ENCODE peak calls at places on chromosome 12, in ten cellular contexts. H, T, Y, D, P, L, A, C, F and U are unnamed samples.
A peak's percentile ranks its signal among the peaks of the same experiment; 100 is the strongest.

GRCh38 chr12:22100952-22101748 is 55.1 kb downstream of the CMAS start:
- DNase-seq in A (peak; percentile 46), T (peak; percentile 10), D (peak; percentile 69), P (no peak), L (peak; percentile 78), H (peak; percentile 50), Y (peak; percentile 32), C (peak; percentile 79), F (peak; percentile 15), U (peak; percentile 54)

GRCh38 chr12:121295123-121295745 is 1.3 kb downstream of the CAMKK2 start:
- DNase-seq in T (no peak), A (peak; percentile 28), C (peak; percentile 46), H (peak; percentile 17), Y (no peak), P (no peak), F (no peak), L (no peak), D (peak; percentile 5), U (no peak)

GRCh38 chr12:67797316-67797741 is 148.8 kb downstream of the DYRK2 start:
- DNase-seq in F (no peak), A (no peak), T (no peak), P (peak; percentile 61), C (no peak), Y (no peak), D (no peak), L (peak; percentile 32), H (no peak), U (no peak)

GRCh38 chr12:51217133-51217967 is 512 bp downstream of the POU6F1 start:
- DNase-seq in P (peak; percentile 63), C (peak; percentile 73), T (peak; percentile 45), F (no peak), Y (peak; percentile 61), H (peak; percentile 49), A (no peak), D (peak; percentile 66), L (peak; percentile 35), U (peak; percentile 52)

GRCh38 chr12:93772003-93772402 is 94.8 kb downstream of the CRADD start:
- DNase-seq in L (no peak), F (no peak), C (no peak), D (no peak), H (no peak), A (no peak), Y (no peak), P (no peak), T (no peak), U (no peak)

GRCh38 chr12:79883216-79883615 is 51.7 kb downstream of the PPP1R12A start:
- DNase-seq in T (no peak), F (no peak), A (peak; percentile 64), L (no peak), H (no peak), P (no peak), D (no peak), Y (no peak), C (no peak), U (no peak)

GRCh38 chr12:38556647-38557046 is 240.1 kb downstream of the ALG10B start:
- DNase-seq in T (no peak), D (no peak), A (no peak), P (no peak), H (no peak), Y (no peak), L (no peak), F (no peak), C (no peak), U (no peak)

GRCh38 chr12:96094201-96094600 is 58.8 kb upstream of the LTA4H start:
- DNase-seq in C (peak; percentile 79), H (peak; percentile 38), P (no peak), D (no peak), Y (no peak), F (no peak), L (no peak), T (no peak), A (peak; percentile 88), U (no peak)

GRCh38 chr12:30925607-30926242 is 823 bp upstream of the TSPAN11 start:
- DNase-seq in D (no peak), A (no peak), L (no peak), T (no peak), Y (no peak), P (no peak), F (no peak), H (no peak), C (peak; percentile 37), U (no peak)

DNA sequence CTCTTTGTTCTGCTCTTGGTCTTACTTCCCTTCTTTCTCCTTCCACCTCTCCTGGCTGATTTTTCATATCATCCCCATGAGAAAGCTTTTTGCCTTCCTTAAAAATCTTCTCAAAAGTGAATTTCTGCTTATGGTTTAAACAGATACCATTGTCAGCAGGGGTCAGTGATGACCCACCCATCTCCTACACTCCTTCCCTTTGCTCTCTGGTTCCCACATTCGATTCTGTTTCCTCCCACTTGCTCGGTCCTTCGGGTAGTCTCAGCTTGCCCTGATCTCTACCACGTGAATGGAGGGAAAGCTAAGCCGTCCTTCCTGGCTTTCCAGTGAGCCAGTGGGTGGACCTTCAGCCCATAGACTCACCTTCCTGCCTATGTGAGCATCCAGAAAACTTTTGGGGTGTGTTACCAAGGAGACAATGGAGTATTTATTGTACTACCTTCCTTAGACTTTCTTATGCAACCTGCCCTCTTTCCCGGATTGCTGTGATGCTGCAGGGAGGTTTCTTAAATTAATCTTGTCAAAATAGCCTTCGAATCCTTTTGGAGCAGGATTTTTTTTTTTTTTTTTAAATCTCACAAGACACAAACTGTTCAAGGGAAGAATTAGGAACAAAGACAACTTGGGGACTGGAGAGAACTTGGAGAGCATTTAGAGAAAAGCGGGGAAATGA is 306.3 kb downstream of the CACNA1C start:
- DNase-seq in A (no peak), Y (no peak), F (no peak), D (no peak), C (no peak), L (no peak), T (no peak), H (no peak), P (no peak), U (no peak)
- TF ChIP-seq CTCF in A (no peak), Y (no peak), F (no peak), D (peak; percentile 4), C (no peak), L (no peak), T (no peak), H (no peak), P (no peak), U (no peak)

GRCh38 chr12:2689879-2690278 is 104.9 kb upstream of the FKBP4 start:
- DNase-seq in L (no peak), H (no peak), P (no peak), A (no peak), D (no peak), C (peak; percentile 29), Y (no peak), T (no peak), F (no peak), U (no peak)

GRCh38 chr12:2690348-2691000 is 104.3 kb upstream of the FKBP4 start:
- DNase-seq in D (no peak), F (no peak), P (no peak), A (no peak), H (no peak), Y (no peak), T (no peak), C (no peak), L (no peak), U (no peak)

GRCh38 chr12:2691340-2692111 is 103.2 kb upstream of the FKBP4 start:
- DNase-seq in H (no peak), A (no peak), D (peak; percentile 12), Y (peak; percentile 61), P (no peak), L (no peak), T (no peak), C (peak; percentile 73), F (no peak), U (peak; percentile 36)

GRCh38 chr12:2692156-2692555 is 102.6 kb upstream of the FKBP4 start:
- DNase-seq in A (no peak), P (no peak), H (no peak), C (peak; percentile 25), F (no peak), T (no peak), D (no peak), Y (no peak), L (no peak), U (no peak)

DNA sequence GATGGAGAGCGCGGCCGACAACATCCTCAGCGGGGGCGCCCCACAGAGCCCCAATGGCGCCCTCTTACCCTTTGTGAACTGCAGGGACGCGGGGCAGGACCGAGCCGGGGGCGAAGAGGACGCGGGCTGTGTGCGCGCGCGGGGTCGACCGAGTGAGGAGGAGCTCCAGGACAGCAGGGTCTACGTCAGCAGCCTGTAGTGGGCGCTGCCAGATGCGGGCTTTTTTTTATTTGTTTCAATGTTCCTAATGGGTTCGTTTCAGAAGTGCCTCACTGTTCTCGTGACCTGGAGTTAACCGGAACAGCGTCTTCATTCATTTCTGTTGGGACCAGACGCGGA is 103.8 kb upstream of the FKBP4 start:
- DNase-seq in H (no peak), Y (peak; percentile 65), T (peak; percentile 32), A (no peak), C (peak; percentile 82), D (peak; percentile 30), L (peak; percentile 12), P (no peak), F (no peak), U (peak; percentile 45)
- TF ChIP-seq CTCF in H (no peak), Y (peak; percentile 10), T (no peak), A (no peak), C (peak; percentile 65), D (peak; percentile 32), L (no peak), P (no peak), F (peak; percentile 19), U (no peak)

GRCh38 chr12:26435005-26435404 is 239.6 kb downstream of the SSPN start:
- DNase-seq in D (no peak), L (no peak), H (no peak), A (no peak), Y (no peak), F (no peak), P (no peak), T (no peak), C (no peak), U (peak; percentile 32)

GRCh38 chr12:26428420-26428819 is 233.0 kb downstream of the SSPN start:
- DNase-seq in Y (no peak), C (no peak), A (no peak), P (no peak), D (no peak), F (no peak), H (no peak), L (no peak), T (no peak), U (no peak)

GRCh38 chr12:26429070-26429691 is 233.8 kb downstream of the SSPN start:
- DNase-seq in L (no peak), C (no peak), A (no peak), P (no peak), Y (no peak), F (no peak), D (no peak), H (no peak), T (no peak), U (no peak)

GRCh38 chr12:26431211-26431610 is 235.8 kb downstream of the SSPN start:
- DNase-seq in P (no peak), D (no peak), T (no peak), F (no peak), L (no peak), C (no peak), H (no peak), A (no peak), Y (no peak), U (no peak)

GRCh38 chr12:26434299-26434915 is 239.0 kb downstream of the SSPN start:
- DNase-seq in C (peak; percentile 60), D (peak; percentile 72), T (no peak), F (peak; percentile 32), H (peak; percentile 34), L (peak; percentile 70), P (no peak), A (peak; percentile 90), Y (peak; percentile 20), U (peak; percentile 29)
- TF ChIP-seq CTCF in C (peak; percentile 91), D (peak; percentile 67), T (peak; percentile 35), F (peak; percentile 90), H (peak; percentile 78), L (peak; percentile 87), P (peak; percentile 49), A (peak; percentile 97), Y (peak; percentile 81), U (peak; percentile 53)

GRCh38 chr12:87779016-87779415 is 250.2 kb downstream of the C12orf50 start:
- DNase-seq in H (no peak), F (no peak), Y (no peak), P (no peak), L (no peak), D (no peak), C (no peak), A (no peak), T (no peak), U (no peak)
- TF ChIP-seq CTCF in H (no peak), F (no peak), Y (no peak), P (no peak), L (no peak), D (no peak), C (no peak), A (no peak), T (no peak), U (no peak)